ENCODE peak calls at places on chromosomes 3 and 15, in eight cellular contexts. Z, I, U, M, R, Y, L and A are unnamed samples.

GRCh38 chr15:33700695-33701303 is 267.5 kb upstream of the CHRM5 start:
- DNase-seq in Z (peak; percentile 79), I (peak; percentile 85), U (peak; percentile 65), M (peak; percentile 53), R (peak; percentile 58), Y (no peak), L (peak; percentile 77), A (peak; percentile 60)

GRCh38 chr3:177934001-177934891 is 602.0 kb upstream of the KCNMB2 start:
- DNase-seq in Z (peak; percentile 50), I (peak; percentile 28), U (no peak), M (no peak), R (peak; percentile 13), Y (no peak), L (peak; percentile 60), A (no peak)

GRCh38 chr3:5302661-5303060 is 115.2 kb downstream of the EDEM1 start:
- DNase-seq in Z (no peak), I (no peak), U (no peak), M (no peak), R (no peak), Y (no peak), L (no peak), A (no peak)

GRCh38 chr3:175338775-175339535 is 479.8 kb downstream of the NAALADL2 start:
- DNase-seq in Z (peak; percentile 37), I (no peak), U (peak; percentile 26), M (peak; percentile 11), R (peak; percentile 10), Y (no peak), L (peak; percentile 73), A (no peak)

GRCh38 chr3:67296039-67296892 is 298.2 kb downstream of the KBTBD8 start:
- DNase-seq in Z (no peak), I (no peak), U (no peak), M (no peak), R (no peak), Y (no peak), L (no peak), A (no peak)

GRCh38 chr3:188905991-188906635 is 265.7 kb upstream of the TPRG1 start:
- DNase-seq in Z (no peak), I (peak; percentile 56), U (no peak), M (no peak), R (no peak), Y (no peak), L (no peak), A (no peak)

GRCh38 chr15:60162251-60162650 is 158.1 kb downstream of the FOXB1 start:
- DNase-seq in Z (peak; percentile 5), I (no peak), U (no peak), M (no peak), R (no peak), Y (no peak), L (no peak), A (no peak)

GRCh38 chr3:24595801-24596200 is 101.2 kb upstream of the THRB start:
- DNase-seq in Z (no peak), I (no peak), U (no peak), M (no peak), R (no peak), Y (no peak), L (no peak), A (no peak)

GRCh38 chr3:32309653-32310242 is 71.3 kb downstream of the CMTM8 start:
- DNase-seq in Z (peak; percentile 29), I (no peak), U (no peak), M (no peak), R (no peak), Y (no peak), L (no peak), A (no peak)

GRCh38 chr3:193335031-193335430 is 43.5 kb downstream of the ATP13A5 start:
- DNase-seq in Z (no peak), I (no peak), U (no peak), M (no peak), R (no peak), Y (no peak), L (no peak), A (no peak)

GRCh38 chr3:105915524-105915923 is 46.7 kb upstream of the CBLB start:
- DNase-seq in Z (no peak), I (no peak), U (no peak), M (no peak), R (no peak), Y (no peak), L (no peak), A (no peak)

GRCh38 chr3:184260571-184261269 is 633 bp downstream of the CAMK2N2 start:
- DNase-seq in Z (no peak), I (no peak), U (no peak), M (no peak), R (no peak), Y (no peak), L (no peak), A (no peak)

GRCh38 chr3:42515976-42516375 is 13.5 kb downstream of the VIPR1 start:
- DNase-seq in Z (no peak), I (no peak), U (no peak), M (peak; percentile 36), R (no peak), Y (no peak), L (no peak), A (no peak)

GRCh38 chr15:31285772-31286261 is 40.8 kb upstream of the KLF13 start:
- DNase-seq in Z (no peak), I (no peak), U (no peak), M (no peak), R (no peak), Y (no peak), L (no peak), A (no peak)

GRCh38 chr15:40454904-40455391 is 14.2 kb downstream of the BAHD1 start:
- DNase-seq in Z (no peak), I (no peak), U (no peak), M (no peak), R (no peak), Y (no peak), L (peak; percentile 54), A (no peak)

GRCh38 chr3:16900779-16901440 is 16.2 kb downstream of the PLCL2 start:
- DNase-seq in Z (no peak), I (no peak), U (no peak), M (no peak), R (no peak), Y (no peak), L (no peak), A (no peak)

GRCh38 chr3:10757021-10757820 is 58.8 kb upstream of the SLC6A11 start:
- DNase-seq in Z (no peak), I (no peak), U (no peak), M (no peak), R (peak; percentile 43), Y (no peak), L (peak; percentile 13), A (no peak)

GRCh38 chr3:60444898-60445297 is 806.4 kb downstream of the FHIT start:
- DNase-seq in Z (no peak), I (no peak), U (no peak), M (no peak), R (no peak), Y (no peak), L (no peak), A (no peak)

GRCh38 chr3:46725663-46726314 is 8.1 kb upstream of the PRSS50 start:
- DNase-seq in Z (peak; percentile 12), I (no peak), U (peak; percentile 27), M (no peak), R (no peak), Y (no peak), L (peak; percentile 9), A (no peak)

GRCh38 chr3:128851601-128852000 is 27.8 kb upstream of the ACAD9 start:
- DNase-seq in Z (no peak), I (no peak), U (no peak), M (no peak), R (no peak), Y (no peak), L (no peak), A (no peak)

GRCh38 chr3:128858167-128858566 is 21.3 kb upstream of the ACAD9 start:
- DNase-seq in Z (no peak), I (no peak), U (no peak), M (no peak), R (no peak), Y (no peak), L (no peak), A (no peak)

GRCh38 chr3:128854382-128854939 is 25.0 kb upstream of the ACAD9 start:
- DNase-seq in Z (no peak), I (peak; percentile 50), U (no peak), M (no peak), R (no peak), Y (no peak), L (no peak), A (no peak)

GRCh38 chr3:128853826-128854225 is 25.6 kb upstream of the ACAD9 start:
- DNase-seq in Z (no peak), I (no peak), U (no peak), M (no peak), R (no peak), Y (no peak), L (no peak), A (no peak)

GRCh38 chr3:128855574-128855973 is 23.8 kb upstream of the ACAD9 start:
- DNase-seq in Z (no peak), I (no peak), U (no peak), M (no peak), R (no peak), Y (no peak), L (no peak), A (no peak)
- TF ChIP-seq POLR2A in Z (no peak), I (no peak), U (no peak), M (no peak), R (no peak), Y (no peak), L (no peak), A (no peak)

GRCh38 chr3:36434682-36435426 is 54.5 kb downstream of the STAC start:
- DNase-seq in Z (no peak), I (no peak), U (no peak), M (no peak), R (no peak), Y (no peak), L (no peak), A (no peak)
- H3K27ac ChIP-seq in Z (no peak overlapping the region), I (no peak overlapping the region), U (no peak overlapping the region), M (no peak overlapping the region), R (no peak overlapping the region), Y (no peak overlapping the region), L (no peak overlapping the region), A (no peak overlapping the region)

GRCh38 chr3:126932188-126932931 is 50.6 kb upstream of the PLXNA1 start:
- DNase-seq in Z (peak; percentile 48), I (no peak), U (no peak), M (no peak), R (no peak), Y (no peak), L (peak; percentile 75), A (no peak)
- H3K4me3 ChIP-seq in Z (no peak overlapping the region), I (no peak overlapping the region), U (no peak overlapping the region), M (no peak overlapping the region), R (no peak overlapping the region), Y (no peak overlapping the region), L (no peak overlapping the region), A (no peak overlapping the region)

GRCh38 chr3:126083138-126083445 is 832 bp downstream of the SLC41A3 start:
- DNase-seq in Z (no peak), I (no peak), U (no peak), M (no peak), R (peak; percentile 7), Y (no peak), L (no peak), A (no peak)

GRCh38 chr3:126082334-126083137 is 1.4 kb downstream of the SLC41A3 start:
- DNase-seq in Z (no peak), I (no peak), U (no peak), M (no peak), R (no peak), Y (no peak), L (no peak), A (no peak)

GRCh38 chr3:126080970-126081369 is 3.0 kb downstream of the SLC41A3 start:
- DNase-seq in Z (no peak), I (no peak), U (no peak), M (no peak), R (no peak), Y (no peak), L (no peak), A (no peak)

GRCh38 chr3:126083511-126083912 is 412 bp downstream of the SLC41A3 start:
- DNase-seq in Z (peak; percentile 50), I (peak; percentile 58), U (peak; percentile 49), M (peak; percentile 51), R (peak; percentile 35), Y (no peak), L (peak; percentile 19), A (no peak)

GRCh38 chr3:126081618-126082333 is 2.1 kb downstream of the SLC41A3 start:
- DNase-seq in Z (peak; percentile 43), I (peak; percentile 58), U (peak; percentile 38), M (no peak), R (peak; percentile 47), Y (no peak), L (peak; percentile 43), A (no peak)
- TF ChIP-seq POLR2A in Z (no peak), I (no peak), U (no peak), M (no peak), R (no peak), Y (no peak), L (no peak), A (no peak)